ENCODE peak calls at places on chromosomes 4 and X, in four cellular contexts. One of them, this sample, is unnamed.

GRCh38 chrX:153744210-153745066 is 19.6 kb upstream of the PLXNB3 start:
- DNase-seq in mammary epithelial cell: no peak
- DNase-seq in breast epithelium: no peak
- DNase-seq in cardiac fibroblast: no peak
- DNase-seq in this sample: no peak

GRCh38 chr4:155962697-155963096 is 9.0 kb upstream of the CTSO start:
- DNase-seq in cardiac fibroblast: no peak
- DNase-seq in mammary epithelial cell: no peak
- DNase-seq in breast epithelium: no peak
- DNase-seq in this sample: no peak

GRCh38 chr4:5474756-5475155 is 233.6 kb downstream of the EVC2 start:
- DNase-seq in mammary epithelial cell: no peak
- DNase-seq in cardiac fibroblast: peak; percentile 5
- DNase-seq in breast epithelium: no peak
- DNase-seq in this sample: no peak

GRCh38 chr4:112029642-112030235 is 115.5 kb upstream of the FAM241A start:
- DNase-seq in mammary epithelial cell: peak; percentile 21
- DNase-seq in breast epithelium: no peak
- DNase-seq in cardiac fibroblast: no peak
- DNase-seq in this sample: no peak

GRCh38 chrX:152072236-152072635 is 66.1 kb downstream of the MAGEA10 start:
- DNase-seq in cardiac fibroblast: peak; percentile 65
- DNase-seq in mammary epithelial cell: peak; percentile 74
- DNase-seq in breast epithelium: no peak
- DNase-seq in this sample: no peak

GRCh38 chr4:4758708-4759107 is 100.8 kb upstream of the MSX1 start:
- DNase-seq in mammary epithelial cell: no peak
- DNase-seq in breast epithelium: no peak
- DNase-seq in cardiac fibroblast: no peak
- DNase-seq in this sample: no peak

GRCh38 chr4:11549525-11549924 is 120.8 kb upstream of the HS3ST1 start:
- DNase-seq in breast epithelium: no peak
- DNase-seq in mammary epithelial cell: no peak
- DNase-seq in cardiac fibroblast: no peak
- DNase-seq in this sample: no peak

GRCh38 chr4:109406337-109406931 is 27.2 kb upstream of the SEC24B start:
- DNase-seq in cardiac fibroblast: peak; percentile 75
- DNase-seq in mammary epithelial cell: peak; percentile 49
- DNase-seq in breast epithelium: no peak
- DNase-seq in this sample: peak; percentile 61

GRCh38 chr4:168846414-168846813 is 163.6 kb downstream of the CBR4 start:
- DNase-seq in breast epithelium: no peak
- DNase-seq in cardiac fibroblast: no peak
- DNase-seq in mammary epithelial cell: no peak
- DNase-seq in this sample: no peak

GRCh38 chr4:168845897-168846296 is 164.2 kb downstream of the CBR4 start:
- DNase-seq in breast epithelium: no peak
- DNase-seq in mammary epithelial cell: no peak
- DNase-seq in cardiac fibroblast: no peak
- DNase-seq in this sample: no peak

GRCh38 chr4:168843635-168844034 is 166.4 kb downstream of the CBR4 start:
- DNase-seq in breast epithelium: peak; percentile 75
- DNase-seq in mammary epithelial cell: peak; percentile 85
- DNase-seq in cardiac fibroblast: no peak
- DNase-seq in this sample: no peak

GRCh38 chr4:168842186-168842585 is 167.9 kb downstream of the CBR4 start:
- DNase-seq in cardiac fibroblast: no peak
- DNase-seq in breast epithelium: no peak
- DNase-seq in mammary epithelial cell: peak; percentile 56
- DNase-seq in this sample: no peak

GRCh38 chr4:168844261-168845039 is 165.6 kb downstream of the CBR4 start:
- DNase-seq in mammary epithelial cell: no peak
- DNase-seq in cardiac fibroblast: no peak
- DNase-seq in breast epithelium: no peak
- DNase-seq in this sample: no peak
- H3K4me3 ChIP-seq in mammary epithelial cell: no peak overlapping the region
- H3K4me3 ChIP-seq in cardiac fibroblast: no peak overlapping the region
- H3K4me3 ChIP-seq in breast epithelium: no peak overlapping the region
- H3K4me3 ChIP-seq in this sample: no peak overlapping the region

GRCh38 chrX:14347523-14347922 is 181.8 kb upstream of the GLRA2 start:
- DNase-seq in mammary epithelial cell: no peak
- DNase-seq in cardiac fibroblast: no peak
- DNase-seq in breast epithelium: no peak
- DNase-seq in this sample: no peak

GRCh38 chrX:14344172-14344940 is 185.0 kb upstream of the GLRA2 start:
- DNase-seq in cardiac fibroblast: no peak
- DNase-seq in breast epithelium: no peak
- DNase-seq in mammary epithelial cell: peak; percentile 52
- DNase-seq in this sample: no peak
- TF ChIP-seq CTCF in cardiac fibroblast: no peak
- TF ChIP-seq CTCF in breast epithelium: no peak
- TF ChIP-seq CTCF in mammary epithelial cell: no peak
- TF ChIP-seq CTCF in this sample: no peak

GRCh38 chr4:162163892-162164759 is at the start of gene FSTL5:
- DNase-seq in breast epithelium: peak; percentile 22
- DNase-seq in cardiac fibroblast: peak; percentile 25
- DNase-seq in mammary epithelial cell: peak; percentile 82
- DNase-seq in this sample: peak; percentile 38
- H3K4me3 ChIP-seq in breast epithelium: peak within 1 kb of the TSS; percentile 35
- H3K4me3 ChIP-seq in cardiac fibroblast: peak within 1 kb of the TSS; percentile 10
- H3K4me3 ChIP-seq in mammary epithelial cell: peak within 1 kb of the TSS; percentile 44
- H3K4me3 ChIP-seq in this sample: peak within 1 kb of the TSS; percentile 38

GRCh38 chr4:100117749-100118148 is 72.5 kb downstream of the DDIT4L start:
- DNase-seq in cardiac fibroblast: peak; percentile 13
- DNase-seq in breast epithelium: no peak
- DNase-seq in mammary epithelial cell: no peak
- DNase-seq in this sample: no peak
- TF ChIP-seq CTCF in cardiac fibroblast: no peak
- TF ChIP-seq CTCF in breast epithelium: no peak
- TF ChIP-seq CTCF in mammary epithelial cell: no peak
- TF ChIP-seq CTCF in this sample: no peak

DNA sequence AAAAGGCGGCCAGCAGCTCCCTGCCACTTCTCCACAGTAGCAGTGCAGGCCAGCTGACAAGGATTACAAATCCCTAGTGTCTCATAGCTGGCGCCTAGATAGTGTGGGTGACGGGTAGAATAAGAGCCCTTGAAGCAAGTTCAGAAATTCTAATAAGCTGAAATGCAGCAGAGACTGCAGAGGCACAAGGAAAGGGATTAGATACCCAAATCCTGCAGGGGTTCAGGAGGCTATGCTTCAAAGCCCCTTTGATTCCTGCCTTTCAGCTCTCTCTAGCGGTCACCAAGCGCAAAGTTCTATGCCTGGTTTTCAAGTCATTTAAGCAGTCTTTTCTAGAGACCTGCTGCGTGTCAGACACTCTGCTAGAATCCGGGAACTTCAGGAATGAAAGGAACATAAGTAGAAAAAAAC is 79.2 kb downstream of the RLIM start:
- DNase-seq in breast epithelium: no peak
- DNase-seq in cardiac fibroblast: peak; percentile 76
- DNase-seq in mammary epithelial cell: peak; percentile 39
- DNase-seq in this sample: peak; percentile 9
- H3K4me3 ChIP-seq in breast epithelium: peak overlapping the region; percentile 46
- H3K4me3 ChIP-seq in cardiac fibroblast: no peak overlapping the region
- H3K4me3 ChIP-seq in mammary epithelial cell: no peak overlapping the region
- H3K4me3 ChIP-seq in this sample: peak overlapping the region; percentile 50

GRCh38 chrX:17768997-17769396 is 31.7 kb downstream of the SCML1 start:
- DNase-seq in cardiac fibroblast: no peak
- DNase-seq in breast epithelium: no peak
- DNase-seq in mammary epithelial cell: no peak
- DNase-seq in this sample: no peak
- TF ChIP-seq CTCF in cardiac fibroblast: no peak
- TF ChIP-seq CTCF in breast epithelium: no peak
- TF ChIP-seq CTCF in mammary epithelial cell: no peak
- TF ChIP-seq CTCF in this sample: no peak

DNA sequence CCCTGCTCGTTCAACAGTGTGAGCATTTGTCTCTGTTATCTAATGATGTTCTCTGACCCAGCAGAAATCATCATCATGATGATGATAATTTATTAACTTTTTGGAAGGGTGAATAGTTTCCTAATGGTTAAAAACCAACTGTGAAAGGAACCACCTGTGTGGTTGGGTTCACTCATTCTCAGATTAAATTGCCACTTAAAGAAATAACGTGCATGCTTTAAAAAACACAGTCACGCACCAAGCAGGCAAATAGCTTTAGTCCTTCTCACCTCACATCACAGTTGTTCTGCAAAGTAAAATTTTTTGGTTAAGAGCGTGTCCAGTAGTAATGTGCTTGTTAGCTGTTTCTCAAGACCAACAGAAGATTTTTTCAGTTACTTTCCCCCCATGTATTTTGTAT is 19.8 kb upstream of the CLDN34 start:
- DNase-seq in mammary epithelial cell: no peak
- DNase-seq in cardiac fibroblast: no peak
- DNase-seq in breast epithelium: no peak
- DNase-seq in this sample: no peak
- H3K4me3 ChIP-seq in mammary epithelial cell: no peak overlapping the region
- H3K4me3 ChIP-seq in cardiac fibroblast: no peak overlapping the region
- H3K4me3 ChIP-seq in breast epithelium: no peak overlapping the region
- H3K4me3 ChIP-seq in this sample: no peak overlapping the region

GRCh38 chrX:7190157-7190556 is 42.2 kb upstream of the PUDP start:
- DNase-seq in mammary epithelial cell: no peak
- DNase-seq in breast epithelium: no peak
- DNase-seq in cardiac fibroblast: no peak
- DNase-seq in this sample: no peak
- TF ChIP-seq CTCF in mammary epithelial cell: no peak
- TF ChIP-seq CTCF in breast epithelium: no peak
- TF ChIP-seq CTCF in cardiac fibroblast: no peak
- TF ChIP-seq CTCF in this sample: no peak

This sample was measured in tibial nerve.